ENCODE peak calls at places on chromosome 15, in five cellular contexts. T, F, E, S and X are unnamed samples.
A peak's percentile ranks its signal among the peaks of the same experiment; 100 is the strongest.

GRCh38 chr15:43880406-43881184 is 53.8 kb downstream of the WDR76 start:
- DNase-seq in T (no peak), F (no peak), E (no peak), S (no peak), X (no peak)

GRCh38 chr15:26521142-26521541 is 251.7 kb downstream of the GABRB3 start:
- DNase-seq in T (no peak), F (no peak), E (no peak), S (no peak), X (no peak)

GRCh38 chr15:79595995-79596622 is 164.0 kb downstream of the MINAR1 start:
- DNase-seq in T (peak; percentile 95), F (peak; percentile 71), E (peak; percentile 96), S (peak; percentile 95), X (peak; percentile 94)

GRCh38 chr15:51087513-51087912 is 7.2 kb downstream of the TNFAIP8L3 start:
- DNase-seq in T (no peak), F (no peak), E (no peak), S (no peak), X (no peak)

GRCh38 chr15:83682476-83683162 is 28.7 kb downstream of the ADAMTSL3 start:
- DNase-seq in T (no peak), F (no peak), E (no peak), S (no peak), X (no peak)

GRCh38 chr15:25770618-25771369 is 92.3 kb downstream of the ATP10A start:
- DNase-seq in T (no peak), F (no peak), E (no peak), S (no peak), X (no peak)

GRCh38 chr15:31340591-31340990 is 14.0 kb downstream of the KLF13 start:
- DNase-seq in T (no peak), F (no peak), E (no peak), S (no peak), X (no peak)

GRCh38 chr15:50906954-50907865 is 1.3 kb upstream of the AP4E1 start:
- DNase-seq in T (no peak), F (peak; percentile 86), E (peak; percentile 15), S (no peak), X (peak; percentile 73)

GRCh38 chr15:92645051-92645631 is 10.4 kb downstream of the FAM174B start:
- DNase-seq in T (no peak), F (no peak), E (no peak), S (no peak), X (no peak)

GRCh38 chr15:98903377-98904018 is 104.1 kb downstream of the PGPEP1L start:
- DNase-seq in T (no peak), F (no peak), E (no peak), S (no peak), X (no peak)

GRCh38 chr15:49737138-49737537 is 116.3 kb downstream of the DTWD1 start:
- DNase-seq in T (no peak), F (no peak), E (no peak), S (no peak), X (no peak)

GRCh38 chr15:70825841-70826240 is 28.1 kb downstream of the LARP6 start:
- DNase-seq in T (no peak), F (no peak), E (no peak), S (no peak), X (no peak)

GRCh38 chr15:77440378-77440999 is 19.8 kb downstream of the HMG20A start:
- DNase-seq in T (no peak), F (peak; percentile 48), E (no peak), S (no peak), X (no peak)

GRCh38 chr15:80599359-80599758 is 95.8 kb upstream of the ABHD17C start:
- DNase-seq in T (no peak), F (no peak), E (no peak), S (no peak), X (no peak)

GRCh38 chr15:50209804-50210203 is 27.8 kb downstream of the SLC27A2 start:
- DNase-seq in T (no peak), F (no peak), E (no peak), S (no peak), X (no peak)

GRCh38 chr15:52651868-52652267 is 27.3 kb downstream of the ATOSA start:
- DNase-seq in T (peak; percentile 32), F (no peak), E (peak; percentile 56), S (peak; percentile 67), X (peak; percentile 80)

GRCh38 chr15:70262591-70263274 is 165.0 kb upstream of the TLE3 start:
- DNase-seq in T (no peak), F (no peak), E (peak; percentile 22), S (no peak), X (no peak)

GRCh38 chr15:41218851-41219250 is 11.7 kb downstream of the EXD1 start:
- DNase-seq in T (no peak), F (no peak), E (no peak), S (no peak), X (no peak)

GRCh38 chr15:63156708-63157065 is 590 bp downstream of the RPS27L start:
- DNase-seq in T (no peak), F (no peak), E (peak; percentile 27), S (peak; percentile 14), X (peak; percentile 25)

GRCh38 chr15:64191971-64192830 is 29.4 kb upstream of the PPIB start:
- DNase-seq in T (no peak), F (no peak), E (no peak), S (no peak), X (no peak)

GRCh38 chr15:25582886-25583285 is 144.1 kb upstream of the UBE3A start:
- DNase-seq in T (no peak), F (no peak), E (no peak), S (no peak), X (no peak)

GRCh38 chr15:86079491-86080266 is at the start of gene AGBL1:
- DNase-seq in T (no peak), F (no peak), E (no peak), S (no peak), X (no peak)

GRCh38 chr15:40937762-40938529 is 8.8 kb downstream of the DLL4 start:
- DNase-seq in T (peak; percentile 64), F (no peak), E (no peak), S (no peak), X (no peak)

GRCh38 chr15:28994830-28995180 is 109.0 kb downstream of the APBA2 start:
- DNase-seq in T (no peak), F (no peak), E (no peak), S (no peak), X (no peak)

GRCh38 chr15:59539799-59540198 is 71.8 kb upstream of the GCNT3 start:
- DNase-seq in T (no peak), F (no peak), E (no peak), S (no peak), X (no peak)

GRCh38 chr15:28904023-28904422 is 18.2 kb downstream of the APBA2 start:
- DNase-seq in T (no peak), F (no peak), E (no peak), S (no peak), X (no peak)

GRCh38 chr15:23038741-23039150 is 623 bp downstream of the TUBGCP5 start:
- DNase-seq in T (no peak), F (no peak), E (no peak), S (peak; percentile 10), X (peak; percentile 24)

GRCh38 chr15:48861813-48862431 is 16.0 kb upstream of the EID1 start:
- DNase-seq in T (peak; percentile 58), F (no peak), E (peak; percentile 41), S (peak; percentile 45), X (peak; percentile 57)

GRCh38 chr15:41981373-41982132 is 9.2 kb upstream of the EHD4 start:
- DNase-seq in T (no peak), F (no peak), E (peak; percentile 39), S (no peak), X (no peak)

DNA sequence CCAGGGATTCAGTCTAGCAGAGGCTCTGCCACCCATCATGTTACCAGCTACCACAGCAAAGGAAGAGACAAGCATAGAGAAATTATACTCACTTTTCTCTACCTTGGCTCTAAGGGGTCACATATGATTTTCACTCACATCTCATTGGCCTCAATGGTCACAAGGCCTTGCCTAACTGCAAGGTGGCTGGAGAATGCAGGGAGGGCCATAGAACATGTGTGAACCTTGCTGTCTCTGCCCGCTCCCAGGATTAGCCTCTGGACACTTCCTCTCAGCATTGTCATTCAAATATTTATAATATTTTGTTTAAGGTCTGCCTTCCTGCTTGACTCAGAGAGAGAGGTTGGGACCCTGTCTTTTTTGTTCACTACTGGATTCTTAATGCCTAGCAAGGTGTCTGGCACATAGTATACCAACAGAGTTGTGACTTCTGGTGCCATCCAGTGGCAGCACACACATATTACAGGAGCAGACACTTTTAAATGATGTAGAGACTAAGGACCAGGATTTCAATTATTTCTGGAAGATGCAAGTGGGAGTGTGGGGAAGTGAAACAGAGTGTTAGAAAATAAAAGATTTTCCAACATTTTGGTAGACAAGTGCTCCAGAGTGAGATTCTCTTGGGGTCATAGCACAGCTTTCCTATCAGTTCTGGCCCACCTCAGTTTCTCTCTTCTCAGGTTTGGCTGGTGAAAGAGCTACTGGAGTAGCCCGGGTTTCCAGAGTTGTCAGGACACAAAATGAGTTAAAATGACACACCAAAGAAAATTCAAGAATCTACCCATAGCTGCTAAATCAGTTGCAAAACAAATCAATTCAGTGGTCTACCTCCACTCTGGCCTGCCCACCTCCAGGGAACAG is 119.0 kb upstream of the RASGRP1 start:
- DNase-seq in T (peak; percentile 27), F (no peak), E (peak; percentile 28), S (peak; percentile 27), X (peak; percentile 27)
- TF ChIP-seq SP1 in T (no peak), F (no peak), E (no peak), S (no peak), X (no peak)

DNA sequence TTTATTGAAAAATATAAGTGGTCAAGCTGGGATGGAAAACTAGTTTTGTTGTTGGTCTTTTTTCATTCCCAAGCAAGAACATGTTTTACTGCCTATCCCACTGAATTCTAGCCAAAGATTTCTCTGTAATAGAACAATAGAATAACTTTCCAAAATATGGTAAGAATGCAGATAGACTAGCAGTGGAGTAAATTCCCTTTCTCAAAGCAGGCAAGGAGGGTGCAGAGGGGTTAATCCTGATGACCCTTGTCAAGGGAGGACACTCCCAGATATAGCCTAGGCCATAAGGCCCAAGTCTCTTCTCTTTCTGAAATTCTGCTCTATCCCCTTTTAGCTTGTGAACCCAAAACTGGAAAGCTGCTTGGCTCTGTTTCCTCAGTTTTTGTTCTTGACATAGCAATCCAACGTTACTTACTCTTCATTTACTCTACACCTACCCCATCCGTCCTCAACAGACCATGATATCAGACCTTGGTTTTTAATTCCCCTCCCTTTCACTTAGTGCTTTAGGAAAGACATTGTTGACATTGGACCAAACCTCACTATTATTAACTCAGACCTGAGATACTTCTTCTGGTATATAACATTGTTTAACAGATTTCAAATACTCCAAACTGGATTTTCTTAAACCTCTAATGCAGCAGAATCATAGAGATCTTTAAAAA is 453.6 kb upstream of the THBS1 start:
- DNase-seq in T (no peak), F (no peak), E (peak; percentile 9), S (no peak), X (no peak)
- TF ChIP-seq SP1 in T (no peak), F (no peak), E (no peak), S (no peak), X (no peak)

DNA sequence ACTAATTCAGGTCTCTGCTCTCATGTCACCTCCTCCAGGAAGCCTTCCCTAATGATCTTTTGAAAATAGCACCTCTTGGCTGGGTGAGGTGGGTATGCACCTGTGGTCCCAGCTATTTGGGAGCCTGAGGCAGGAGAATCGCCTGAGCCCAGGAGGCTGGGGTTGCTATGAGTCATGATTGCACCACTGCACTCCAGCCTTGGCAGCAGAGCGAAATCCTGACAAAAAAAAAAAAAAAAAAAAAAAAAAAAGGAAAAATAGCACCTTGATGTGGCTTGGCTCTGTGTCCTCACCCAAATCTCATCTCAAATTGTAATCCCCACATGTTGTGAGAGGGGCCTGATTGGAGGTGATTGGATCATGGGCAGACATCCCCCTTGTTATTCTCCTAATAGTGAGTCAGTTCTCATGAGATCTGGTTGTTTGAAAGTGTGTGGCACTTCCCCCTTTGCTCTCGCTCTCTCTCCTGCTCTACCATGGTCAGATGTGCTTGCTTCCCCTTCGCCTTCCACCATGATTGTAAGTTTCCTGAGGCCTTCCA is 11.2 kb upstream of the RNU6-1 start:
- DNase-seq in T (peak; percentile 28), F (peak; percentile 52), E (no peak), S (no peak), X (peak; percentile 51)
- TF ChIP-seq SP1 in T (peak; percentile 48), F (no peak), E (no peak), S (no peak), X (peak; percentile 30)

GRCh38 chr15:89740137-89740536 is 10.9 kb downstream of the MESP1 start:
- DNase-seq in T (peak; percentile 67), F (peak; percentile 43), E (peak; percentile 77), S (peak; percentile 87), X (peak; percentile 72)
- TF ChIP-seq SP1 in T (no peak), F (no peak), E (no peak), S (no peak), X (no peak)